ENCODE peak calls at places on chromosomes 3 and 15, in eight cellular contexts. W is H1, C is A549, A is SK-N-SH, X is HepG2, I is IMR-90, G is K562, B is GM12878. F is an unnamed sample.

GRCh38 chr3:195129644-195130492 is 141.1 kb downstream of the XXYLT1 start:
- DNase-seq in I (peak; percentile 75), W (no peak), X (no peak), B (peak; percentile 99), A (no peak), G (no peak), C (no peak), F (no peak)

GRCh38 chr3:72661115-72661457 is 187.2 kb downstream of the SHQ1 start:
- DNase-seq in A (peak; percentile 78), G (no peak), I (peak; percentile 63), X (no peak), C (peak; percentile 77), B (no peak), W (no peak), F (no peak)

GRCh38 chr15:78322243-78322642 is 17.9 kb upstream of the CRABP1 start:
- DNase-seq in W (no peak), C (no peak), I (peak; percentile 44), G (no peak), X (no peak), A (peak; percentile 81), B (no peak), F (no peak)

GRCh38 chr3:105979961-105980360 is 111.1 kb upstream of the CBLB start:
- DNase-seq in A (no peak), B (no peak), G (no peak), I (peak; percentile 59), X (no peak), C (no peak), W (no peak), F (no peak)

GRCh38 chr3:10771486-10772225 is 44.4 kb upstream of the SLC6A11 start:
- DNase-seq in W (peak; percentile 11), A (no peak), X (no peak), G (no peak), B (no peak), C (no peak), I (no peak), F (no peak)

GRCh38 chr3:99837715-99838114 is 20.1 kb downstream of the CMSS1 start:
- DNase-seq in I (no peak), B (no peak), W (no peak), G (no peak), A (no peak), C (no peak), X (no peak), F (no peak)

GRCh38 chr3:167116120-167116922 is 263.8 kb downstream of the ZBBX start:
- DNase-seq in I (no peak), B (no peak), C (no peak), W (no peak), X (no peak), A (no peak), G (no peak), F (no peak)

GRCh38 chr15:91113036-91113435 is 13.0 kb downstream of the SV2B start:
- DNase-seq in I (no peak), A (no peak), W (no peak), C (no peak), B (no peak), G (no peak), X (no peak), F (peak; percentile 39)

GRCh38 chr3:3665961-3666640 is 133.1 kb upstream of the LRRN1 start:
- DNase-seq in C (no peak), X (no peak), G (no peak), B (peak; percentile 23), W (no peak), A (no peak), I (no peak), F (no peak)

GRCh38 chr3:124491098-124491497 is 239.2 kb upstream of the UMPS start:
- DNase-seq in W (no peak), I (no peak), C (no peak), B (no peak), X (no peak), A (no peak), G (no peak), F (no peak)
- TF ChIP-seq CTCF in W (no peak), I (no peak), C (no peak), B (no peak), X (no peak), A (no peak), G (no peak), F (no peak)

GRCh38 chr3:122299222-122299621 is 25.8 kb upstream of the CSTA start:
- DNase-seq in C (no peak), G (no peak), X (no peak), A (no peak), I (no peak), B (peak; percentile 66), W (no peak), F (no peak)

GRCh38 chr3:122301063-122301462 is 24.0 kb upstream of the CSTA start:
- DNase-seq in G (no peak), X (no peak), A (no peak), I (no peak), C (no peak), W (no peak), B (peak; percentile 70), F (no peak)

GRCh38 chr3:122295286-122295685 is 29.8 kb upstream of the CSTA start:
- DNase-seq in W (no peak), C (no peak), G (no peak), A (no peak), I (no peak), X (no peak), B (no peak), F (no peak)

GRCh38 chr3:122298239-122298638 is 26.8 kb upstream of the CSTA start:
- DNase-seq in G (no peak), B (peak; percentile 86), I (no peak), W (no peak), C (no peak), A (no peak), X (no peak), F (no peak)

GRCh38 chr3:122299872-122300460 is 25.1 kb upstream of the CSTA start:
- DNase-seq in A (peak; percentile 24), G (peak; percentile 26), X (peak; percentile 33), I (peak; percentile 17), W (peak; percentile 59), B (no peak), C (peak; percentile 19), F (peak; percentile 35)
- TF ChIP-seq USF2 in A (no peak), G (no peak), X (no peak), I (no peak), W (no peak), B (no peak), C (no peak), F (no peak)

GRCh38 chr15:100863406-100864198 is 16.0 kb upstream of the ALDH1A3 start:
- DNase-seq in A (no peak), I (peak; percentile 90), C (no peak), G (no peak), X (no peak), B (no peak), W (no peak), F (no peak)

GRCh38 chr15:100873029-100873677 is 6.5 kb upstream of the ALDH1A3 start:
- DNase-seq in G (peak; percentile 55), I (peak; percentile 87), W (peak; percentile 74), X (peak; percentile 70), C (peak; percentile 88), A (peak; percentile 76), B (peak; percentile 39), F (peak; percentile 71)

GRCh38 chr15:100867476-100867875 is 12.2 kb upstream of the ALDH1A3 start:
- DNase-seq in I (no peak), B (no peak), X (no peak), C (no peak), G (no peak), A (no peak), W (no peak), F (no peak)

GRCh38 chr15:100866386-100867330 is 13.0 kb upstream of the ALDH1A3 start:
- DNase-seq in W (no peak), C (no peak), X (no peak), G (peak; percentile 26), B (no peak), I (peak; percentile 13), A (no peak), F (no peak)

DNA sequence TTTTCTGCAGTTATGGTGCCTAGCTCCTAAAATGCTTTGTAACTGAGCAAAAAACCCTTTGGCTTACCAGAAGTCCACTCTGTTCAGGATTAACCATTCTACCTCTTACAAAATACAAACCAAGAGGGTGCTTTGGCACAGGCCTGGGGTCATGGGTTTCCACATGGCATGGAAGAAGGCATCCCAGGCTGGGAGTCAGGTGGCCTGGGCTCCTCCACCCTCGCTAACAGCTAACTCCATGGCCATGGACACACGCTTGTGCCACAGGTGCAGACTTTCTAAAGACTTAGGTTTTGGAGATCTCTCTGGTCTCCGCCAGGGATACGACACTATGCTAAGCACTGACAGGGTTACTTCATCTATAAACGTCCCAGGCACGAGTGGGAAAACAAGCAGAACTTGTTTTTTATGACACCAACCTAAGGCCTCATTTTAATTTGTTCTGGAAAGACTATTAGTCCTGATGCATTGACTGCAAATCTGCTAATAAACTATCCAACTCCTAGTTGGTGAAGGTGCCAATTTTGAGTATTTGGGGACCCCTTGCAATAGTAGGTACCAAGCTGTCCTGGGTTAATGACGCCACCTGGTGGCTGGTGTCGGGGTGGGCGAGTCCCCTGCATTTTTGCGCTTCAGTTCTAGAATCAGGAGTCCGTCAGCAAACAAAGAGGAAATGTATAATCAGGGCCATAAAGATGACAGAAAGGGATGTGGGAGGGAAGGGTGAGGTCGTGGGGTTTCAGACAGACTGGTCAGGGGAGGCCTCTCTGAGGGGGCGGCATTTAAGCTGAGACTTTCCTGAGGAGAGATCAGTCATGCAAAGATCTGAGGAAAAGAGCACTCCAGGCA is 10.3 kb upstream of the ALDH1A3 start:
- DNase-seq in C (no peak), I (no peak), A (peak; percentile 47), X (no peak), W (peak; percentile 91), G (peak; percentile 26), B (no peak), F (peak; percentile 83)
- TF ChIP-seq CTCF in C (peak; percentile 28), I (peak; percentile 33), A (peak; percentile 57), X (peak; percentile 42), W (peak; percentile 88), G (peak; percentile 52), B (peak; percentile 16), F (peak; percentile 81)

DNA sequence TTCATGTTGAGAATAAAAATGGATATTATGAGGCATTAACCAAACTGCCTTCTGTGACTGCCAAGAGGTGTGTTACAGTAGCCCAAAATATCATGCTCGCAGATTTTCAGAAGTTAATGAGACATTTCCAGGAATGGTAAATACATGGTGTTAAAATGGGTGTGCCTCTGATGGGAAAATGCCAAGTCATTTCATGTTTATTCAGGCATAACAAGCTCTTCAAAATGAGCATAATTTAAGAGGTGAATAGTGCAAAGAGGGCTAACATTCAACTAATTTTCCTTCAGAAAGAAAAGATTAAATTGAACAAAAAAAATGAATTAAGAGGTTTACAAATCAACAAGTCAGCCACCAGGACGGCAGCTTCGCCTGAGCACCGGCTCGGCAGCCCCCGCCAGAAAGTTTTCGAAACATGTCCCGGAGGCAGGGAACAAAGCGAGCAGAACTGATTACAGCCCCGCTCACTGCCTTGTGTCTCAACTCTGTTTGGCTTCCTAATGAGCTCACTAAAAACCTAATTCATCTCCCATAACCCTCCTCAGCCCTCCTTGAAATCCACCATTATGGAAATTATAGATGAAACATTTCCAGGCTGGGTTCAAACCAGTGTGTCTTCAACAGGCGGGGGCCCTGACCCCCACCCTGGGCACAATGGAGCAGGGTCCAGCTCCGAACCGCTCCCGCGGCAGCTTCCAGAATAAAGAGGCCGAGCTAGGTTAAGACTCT is 44.0 kb downstream of the MEIS2 start:
- DNase-seq in A (no peak), C (no peak), I (no peak), B (no peak), G (peak; percentile 33), W (no peak), X (no peak), F (no peak)
- TF ChIP-seq USF2 in A (no peak), C (no peak), I (no peak), B (no peak), G (no peak), W (no peak), X (no peak), F (no peak)

GRCh38 chr3:46660543-46661523 is 32.6 kb downstream of the ALS2CL start:
- DNase-seq in W (peak; percentile 47), C (no peak), X (no peak), B (no peak), I (no peak), A (peak; percentile 27), G (no peak), F (no peak)
- TF ChIP-seq CTCF in W (no peak), C (no peak), X (peak; percentile 54), B (no peak), I (no peak), A (no peak), G (no peak), F (no peak)